ENCODE peak calls at places on chromosomes 3 and 15, in five cellular contexts. One of them, this sample, is unnamed.

GRCh38 chr3:176663819-176664218 is 533.5 kb downstream of the TBL1XR1 start:
- DNase-seq in brain microvascular endothelial cell: peak
- DNase-seq in activated T-cell treated with anti-CD3 and anti-CD28 coated beads, Interleukin-2, amount 50 U/mL, for 1 hour: no peak
- DNase-seq in choroid plexus epithelial cell: peak
- DNase-seq in psoas muscle: no peak
- DNase-seq in this sample: peak

GRCh38 chr3:112445839-112446238 is 53.4 kb downstream of the BTLA start:
- DNase-seq in choroid plexus epithelial cell: no peak
- DNase-seq in brain microvascular endothelial cell: no peak
- DNase-seq in activated T-cell treated with anti-CD3 and anti-CD28 coated beads, Interleukin-2, amount 50 U/mL, for 1 hour: no peak
- DNase-seq in psoas muscle: no peak
- DNase-seq in this sample: no peak

GRCh38 chr3:121505256-121505655 is 40.5 kb downstream of the POLQ start:
- DNase-seq in activated T-cell treated with anti-CD3 and anti-CD28 coated beads, Interleukin-2, amount 50 U/mL, for 1 hour: no peak
- DNase-seq in psoas muscle: no peak
- DNase-seq in brain microvascular endothelial cell: no peak
- DNase-seq in choroid plexus epithelial cell: no peak
- DNase-seq in this sample: no peak

GRCh38 chr3:13518516-13519351 is 30.2 kb upstream of the FBLN2 start:
- DNase-seq in activated T-cell treated with anti-CD3 and anti-CD28 coated beads, Interleukin-2, amount 50 U/mL, for 1 hour: no peak
- DNase-seq in psoas muscle: peak
- DNase-seq in brain microvascular endothelial cell: no peak
- DNase-seq in choroid plexus epithelial cell: no peak
- DNase-seq in this sample: no peak

GRCh38 chr3:23956701-23957100 is 11.6 kb downstream of the NR1D2 start:
- DNase-seq in choroid plexus epithelial cell: no peak
- DNase-seq in activated T-cell treated with anti-CD3 and anti-CD28 coated beads, Interleukin-2, amount 50 U/mL, for 1 hour: no peak
- DNase-seq in psoas muscle: no peak
- DNase-seq in brain microvascular endothelial cell: no peak
- DNase-seq in this sample: no peak

GRCh38 chr3:143433787-143434378 is 314.3 kb downstream of the CHST2 start:
- DNase-seq in activated T-cell treated with anti-CD3 and anti-CD28 coated beads, Interleukin-2, amount 50 U/mL, for 1 hour: no peak
- DNase-seq in psoas muscle: no peak
- DNase-seq in brain microvascular endothelial cell: no peak
- DNase-seq in choroid plexus epithelial cell: peak
- DNase-seq in this sample: no peak

GRCh38 chr15:31235298-31236183 is 91.1 kb upstream of the KLF13 start:
- DNase-seq in choroid plexus epithelial cell: peak
- DNase-seq in psoas muscle: no peak
- DNase-seq in brain microvascular endothelial cell: peak
- DNase-seq in activated T-cell treated with anti-CD3 and anti-CD28 coated beads, Interleukin-2, amount 50 U/mL, for 1 hour: no peak
- DNase-seq in this sample: peak

GRCh38 chr15:71288348-71288955 is 173.2 kb downstream of the THSD4 start:
- DNase-seq in brain microvascular endothelial cell: no peak
- DNase-seq in choroid plexus epithelial cell: peak
- DNase-seq in psoas muscle: no peak
- DNase-seq in activated T-cell treated with anti-CD3 and anti-CD28 coated beads, Interleukin-2, amount 50 U/mL, for 1 hour: no peak
- DNase-seq in this sample: no peak

GRCh38 chr3:170725285-170725731 is 139.4 kb upstream of the SLC7A14 start:
- DNase-seq in choroid plexus epithelial cell: peak
- DNase-seq in activated T-cell treated with anti-CD3 and anti-CD28 coated beads, Interleukin-2, amount 50 U/mL, for 1 hour: no peak
- DNase-seq in psoas muscle: no peak
- DNase-seq in brain microvascular endothelial cell: no peak
- DNase-seq in this sample: no peak

GRCh38 chr15:41911691-41912345 is 18.0 kb upstream of the SPTBN5 start:
- DNase-seq in choroid plexus epithelial cell: no peak
- DNase-seq in psoas muscle: no peak
- DNase-seq in brain microvascular endothelial cell: no peak
- DNase-seq in activated T-cell treated with anti-CD3 and anti-CD28 coated beads, Interleukin-2, amount 50 U/mL, for 1 hour: no peak
- DNase-seq in this sample: no peak

GRCh38 chr3:163863146-163863545 is 1215.2 kb downstream of the SI start:
- DNase-seq in psoas muscle: no peak
- DNase-seq in choroid plexus epithelial cell: peak
- DNase-seq in brain microvascular endothelial cell: peak
- DNase-seq in activated T-cell treated with anti-CD3 and anti-CD28 coated beads, Interleukin-2, amount 50 U/mL, for 1 hour: no peak
- DNase-seq in this sample: no peak

GRCh38 chr15:34013746-34014145 is 25.3 kb downstream of the AVEN start:
- DNase-seq in psoas muscle: no peak
- DNase-seq in activated T-cell treated with anti-CD3 and anti-CD28 coated beads, Interleukin-2, amount 50 U/mL, for 1 hour: no peak
- DNase-seq in brain microvascular endothelial cell: no peak
- DNase-seq in choroid plexus epithelial cell: no peak
- DNase-seq in this sample: no peak

GRCh38 chr3:13024274-13024863 is 48.9 kb downstream of the IQSEC1 start:
- DNase-seq in psoas muscle: no peak
- DNase-seq in activated T-cell treated with anti-CD3 and anti-CD28 coated beads, Interleukin-2, amount 50 U/mL, for 1 hour: no peak
- DNase-seq in brain microvascular endothelial cell: no peak
- DNase-seq in choroid plexus epithelial cell: no peak
- DNase-seq in this sample: no peak

GRCh38 chr3:143775401-143775970 is 72.8 kb downstream of the SLC9A9 start:
- DNase-seq in psoas muscle: no peak
- DNase-seq in brain microvascular endothelial cell: peak
- DNase-seq in choroid plexus epithelial cell: peak
- DNase-seq in activated T-cell treated with anti-CD3 and anti-CD28 coated beads, Interleukin-2, amount 50 U/mL, for 1 hour: no peak
- DNase-seq in this sample: no peak

GRCh38 chr3:194504861-194505260 is 18.1 kb upstream of the ATP13A3 start:
- DNase-seq in brain microvascular endothelial cell: no peak
- DNase-seq in choroid plexus epithelial cell: no peak
- DNase-seq in psoas muscle: no peak
- DNase-seq in activated T-cell treated with anti-CD3 and anti-CD28 coated beads, Interleukin-2, amount 50 U/mL, for 1 hour: no peak
- DNase-seq in this sample: no peak

GRCh38 chr15:48191574-48192225 is at the start of gene CTXN2:
- DNase-seq in activated T-cell treated with anti-CD3 and anti-CD28 coated beads, Interleukin-2, amount 50 U/mL, for 1 hour: no peak
- DNase-seq in psoas muscle: no peak
- DNase-seq in choroid plexus epithelial cell: peak
- DNase-seq in brain microvascular endothelial cell: no peak
- DNase-seq in this sample: no peak

GRCh38 chr3:149314807-149315578 is 18.4 kb downstream of the TM4SF18 start:
- DNase-seq in activated T-cell treated with anti-CD3 and anti-CD28 coated beads, Interleukin-2, amount 50 U/mL, for 1 hour: no peak
- DNase-seq in choroid plexus epithelial cell: peak
- DNase-seq in brain microvascular endothelial cell: peak
- DNase-seq in psoas muscle: no peak
- DNase-seq in this sample: no peak

GRCh38 chr15:73752817-73753214 is 335 bp downstream of the INSYN1 start:
- DNase-seq in brain microvascular endothelial cell: no peak
- DNase-seq in activated T-cell treated with anti-CD3 and anti-CD28 coated beads, Interleukin-2, amount 50 U/mL, for 1 hour: no peak
- DNase-seq in psoas muscle: no peak
- DNase-seq in choroid plexus epithelial cell: peak
- DNase-seq in this sample: no peak

GRCh38 chr15:55775316-55775715 is 32.4 kb upstream of the PRTG start:
- DNase-seq in psoas muscle: no peak
- DNase-seq in brain microvascular endothelial cell: no peak
- DNase-seq in activated T-cell treated with anti-CD3 and anti-CD28 coated beads, Interleukin-2, amount 50 U/mL, for 1 hour: no peak
- DNase-seq in choroid plexus epithelial cell: no peak
- DNase-seq in this sample: no peak

GRCh38 chr3:50371133-50371670 is 11.9 kb upstream of the TMEM115 start:
- DNase-seq in psoas muscle: no peak
- DNase-seq in brain microvascular endothelial cell: no peak
- DNase-seq in choroid plexus epithelial cell: no peak
- DNase-seq in activated T-cell treated with anti-CD3 and anti-CD28 coated beads, Interleukin-2, amount 50 U/mL, for 1 hour: no peak
- DNase-seq in this sample: no peak

GRCh38 chr15:38406451-38406850 is 47.5 kb upstream of the FAM98B start:
- DNase-seq in psoas muscle: no peak
- DNase-seq in activated T-cell treated with anti-CD3 and anti-CD28 coated beads, Interleukin-2, amount 50 U/mL, for 1 hour: no peak
- DNase-seq in choroid plexus epithelial cell: peak
- DNase-seq in brain microvascular endothelial cell: no peak
- DNase-seq in this sample: no peak

GRCh38 chr3:156543043-156543555 is 11.8 kb downstream of the SSR3 start:
- DNase-seq in psoas muscle: no peak
- DNase-seq in choroid plexus epithelial cell: no peak
- DNase-seq in brain microvascular endothelial cell: no peak
- DNase-seq in activated T-cell treated with anti-CD3 and anti-CD28 coated beads, Interleukin-2, amount 50 U/mL, for 1 hour: no peak
- DNase-seq in this sample: no peak

GRCh38 chr15:48555244-48555804 is 90.2 kb downstream of the FBN1 start:
- DNase-seq in psoas muscle: no peak
- DNase-seq in brain microvascular endothelial cell: peak
- DNase-seq in activated T-cell treated with anti-CD3 and anti-CD28 coated beads, Interleukin-2, amount 50 U/mL, for 1 hour: no peak
- DNase-seq in choroid plexus epithelial cell: peak
- DNase-seq in this sample: no peak

GRCh38 chr15:88454231-88454630 is 13.0 kb downstream of the MRPL46 start:
- DNase-seq in psoas muscle: no peak
- DNase-seq in brain microvascular endothelial cell: no peak
- DNase-seq in activated T-cell treated with anti-CD3 and anti-CD28 coated beads, Interleukin-2, amount 50 U/mL, for 1 hour: no peak
- DNase-seq in choroid plexus epithelial cell: no peak
- DNase-seq in this sample: no peak

GRCh38 chr15:84904409-84904808 is 19.9 kb downstream of the SLC28A1 start:
- DNase-seq in psoas muscle: no peak
- DNase-seq in brain microvascular endothelial cell: no peak
- DNase-seq in choroid plexus epithelial cell: no peak
- DNase-seq in activated T-cell treated with anti-CD3 and anti-CD28 coated beads, Interleukin-2, amount 50 U/mL, for 1 hour: no peak
- DNase-seq in this sample: no peak

GRCh38 chr3:51374456-51374855 is 10.6 kb upstream of the MANF start:
- DNase-seq in psoas muscle: no peak
- DNase-seq in activated T-cell treated with anti-CD3 and anti-CD28 coated beads, Interleukin-2, amount 50 U/mL, for 1 hour: no peak
- DNase-seq in brain microvascular endothelial cell: no peak
- DNase-seq in choroid plexus epithelial cell: no peak
- DNase-seq in this sample: no peak

GRCh38 chr3:65871305-65872141 is 167.2 kb downstream of the MAGI1 start:
- DNase-seq in activated T-cell treated with anti-CD3 and anti-CD28 coated beads, Interleukin-2, amount 50 U/mL, for 1 hour: no peak
- DNase-seq in choroid plexus epithelial cell: peak
- DNase-seq in psoas muscle: peak
- DNase-seq in brain microvascular endothelial cell: no peak
- DNase-seq in this sample: no peak

GRCh38 chr15:61639491-61639890 is 410.4 kb upstream of the RORA start:
- DNase-seq in brain microvascular endothelial cell: no peak
- DNase-seq in activated T-cell treated with anti-CD3 and anti-CD28 coated beads, Interleukin-2, amount 50 U/mL, for 1 hour: no peak
- DNase-seq in choroid plexus epithelial cell: no peak
- DNase-seq in psoas muscle: peak
- DNase-seq in this sample: peak

GRCh38 chr3:124429129-124429815 is 301.0 kb upstream of the UMPS start:
- DNase-seq in psoas muscle: no peak
- DNase-seq in brain microvascular endothelial cell: peak
- DNase-seq in choroid plexus epithelial cell: peak
- DNase-seq in activated T-cell treated with anti-CD3 and anti-CD28 coated beads, Interleukin-2, amount 50 U/mL, for 1 hour: no peak
- DNase-seq in this sample: peak

GRCh38 chr3:127735767-127736693 is 63.3 kb downstream of the ABTB1 start:
- DNase-seq in choroid plexus epithelial cell: peak
- DNase-seq in activated T-cell treated with anti-CD3 and anti-CD28 coated beads, Interleukin-2, amount 50 U/mL, for 1 hour: no peak
- DNase-seq in psoas muscle: no peak
- DNase-seq in brain microvascular endothelial cell: peak
- DNase-seq in this sample: no peak

GRCh38 chr15:96336045-96336642 is 5.6 kb downstream of the NR2F2 start:
- DNase-seq in activated T-cell treated with anti-CD3 and anti-CD28 coated beads, Interleukin-2, amount 50 U/mL, for 1 hour: no peak
- DNase-seq in psoas muscle: no peak
- DNase-seq in choroid plexus epithelial cell: peak
- DNase-seq in brain microvascular endothelial cell: peak
- DNase-seq in this sample: no peak

GRCh38 chr3:30586091-30586805 is 20.2 kb upstream of the TGFBR2 start:
- DNase-seq in choroid plexus epithelial cell: no peak
- DNase-seq in psoas muscle: no peak
- DNase-seq in activated T-cell treated with anti-CD3 and anti-CD28 coated beads, Interleukin-2, amount 50 U/mL, for 1 hour: no peak
- DNase-seq in brain microvascular endothelial cell: no peak
- DNase-seq in this sample: no peak

GRCh38 chr15:60326824-60327654 is 70.7 kb downstream of the ANXA2 start:
- DNase-seq in psoas muscle: no peak
- DNase-seq in choroid plexus epithelial cell: peak
- DNase-seq in activated T-cell treated with anti-CD3 and anti-CD28 coated beads, Interleukin-2, amount 50 U/mL, for 1 hour: no peak
- DNase-seq in brain microvascular endothelial cell: peak
- DNase-seq in this sample: peak

GRCh38 chr15:43317566-43318184 is 12.7 kb downstream of the LCMT2 start:
- DNase-seq in activated T-cell treated with anti-CD3 and anti-CD28 coated beads, Interleukin-2, amount 50 U/mL, for 1 hour: no peak
- DNase-seq in psoas muscle: no peak
- DNase-seq in choroid plexus epithelial cell: no peak
- DNase-seq in brain microvascular endothelial cell: no peak
- DNase-seq in this sample: no peak

GRCh38 chr15:89751748-89752147 is 699 bp upstream of the MESP1 start:
- DNase-seq in psoas muscle: no peak
- DNase-seq in activated T-cell treated with anti-CD3 and anti-CD28 coated beads, Interleukin-2, amount 50 U/mL, for 1 hour: no peak
- DNase-seq in brain microvascular endothelial cell: no peak
- DNase-seq in choroid plexus epithelial cell: no peak
- DNase-seq in this sample: no peak

GRCh38 chr3:122102191-122102935 is 47.2 kb downstream of the CD86 start:
- DNase-seq in psoas muscle: no peak
- DNase-seq in choroid plexus epithelial cell: no peak
- DNase-seq in brain microvascular endothelial cell: no peak
- DNase-seq in activated T-cell treated with anti-CD3 and anti-CD28 coated beads, Interleukin-2, amount 50 U/mL, for 1 hour: no peak
- DNase-seq in this sample: no peak

GRCh38 chr3:57078366-57079220 is 18.1 kb downstream of the SPATA12 start:
- DNase-seq in psoas muscle: peak
- DNase-seq in brain microvascular endothelial cell: peak
- DNase-seq in choroid plexus epithelial cell: peak
- DNase-seq in activated T-cell treated with anti-CD3 and anti-CD28 coated beads, Interleukin-2, amount 50 U/mL, for 1 hour: peak
- DNase-seq in this sample: peak